ENCODE peak calls at places on chromosome 11, in six cellular contexts. H is body of pancreas, M is H1, G is A549, Y is ovary, O is uterus. Z is an unnamed sample.
A peak's percentile ranks its signal among the peaks of the same experiment; 100 is the strongest.

GRCh38 chr11:9047986-9048522 is 43.3 kb downstream of the SCUBE2 start:
- DNase-seq in H (no peak), M (no peak), G (no peak), Y (no peak), O (peak; percentile 49), Z (no peak)

GRCh38 chr11:126969865-126970479 is 30.6 kb downstream of the KIRREL3 start:
- DNase-seq in H (no peak), M (no peak), G (no peak), Y (no peak), O (no peak), Z (no peak)

GRCh38 chr11:75797116-75797515 is 17.9 kb upstream of the UVRAG start:
- DNase-seq in H (no peak), M (no peak), G (no peak), Y (no peak), O (no peak), Z (no peak)

GRCh38 chr11:35796542-35796941 is 134.0 kb downstream of the TRIM44 start:
- DNase-seq in H (no peak), M (no peak), G (no peak), Y (no peak), O (no peak), Z (no peak)

GRCh38 chr11:112163875-112164521 is at the start of gene IL18:
- DNase-seq in H (peak; percentile 77), M (no peak), G (peak; percentile 78), Y (no peak), O (no peak), Z (peak; percentile 67)

GRCh38 chr11:45193695-45194094 is 47.3 kb downstream of the PRDM11 start:
- DNase-seq in H (no peak), M (no peak), G (no peak), Y (no peak), O (no peak), Z (no peak)

GRCh38 chr11:87239531-87239930 is 201.8 kb downstream of the TMEM135 start:
- DNase-seq in H (no peak), M (no peak), G (no peak), Y (no peak), O (no peak), Z (no peak)

GRCh38 chr11:27403195-27403594 is 40.2 kb upstream of the CCDC34 start:
- DNase-seq in H (no peak), M (no peak), G (no peak), Y (no peak), O (no peak), Z (no peak)

GRCh38 chr11:67299471-67300191 is 3.7 kb upstream of the SSH3 start:
- DNase-seq in H (no peak), M (no peak), G (no peak), Y (no peak), O (no peak), Z (no peak)

GRCh38 chr11:83326326-83326725 is 40.2 kb upstream of the CCDC90B start:
- DNase-seq in H (no peak), M (no peak), G (no peak), Y (no peak), O (no peak), Z (no peak)

GRCh38 chr11:74634537-74634936 is 42.2 kb downstream of the POLD3 start:
- DNase-seq in H (peak; percentile 40), M (no peak), G (peak; percentile 33), Y (no peak), O (peak; percentile 69), Z (no peak)

GRCh38 chr11:2387266-2387982 is 10.3 kb downstream of the CD81 start:
- DNase-seq in H (no peak), M (no peak), G (no peak), Y (no peak), O (no peak), Z (no peak)

GRCh38 chr11:47461876-47462275 is 12.9 kb upstream of the RAPSN start:
- DNase-seq in H (no peak), M (no peak), G (no peak), Y (no peak), O (no peak), Z (no peak)

GRCh38 chr11:57732661-57733060 is 8.6 kb upstream of the SELENOH start:
- DNase-seq in H (no peak), M (no peak), G (no peak), Y (no peak), O (no peak), Z (no peak)

GRCh38 chr11:67300756-67301312 is 2.5 kb upstream of the SSH3 start:
- DNase-seq in H (peak; percentile 14), M (no peak), G (no peak), Y (peak; percentile 38), O (no peak), Z (no peak)

GRCh38 chr11:27211370-27212127 is 151.5 kb downstream of the CCDC34 start:
- DNase-seq in H (no peak), M (no peak), G (no peak), Y (no peak), O (no peak), Z (no peak)

GRCh38 chr11:76229690-76230240 is 23.5 kb upstream of the WNT11 start:
- DNase-seq in H (no peak), M (no peak), G (no peak), Y (no peak), O (no peak), Z (no peak)

GRCh38 chr11:34160791-34161190 is 55.4 kb downstream of the NAT10 start:
- DNase-seq in H (no peak), M (no peak), G (no peak), Y (no peak), O (no peak), Z (no peak)

DNA sequence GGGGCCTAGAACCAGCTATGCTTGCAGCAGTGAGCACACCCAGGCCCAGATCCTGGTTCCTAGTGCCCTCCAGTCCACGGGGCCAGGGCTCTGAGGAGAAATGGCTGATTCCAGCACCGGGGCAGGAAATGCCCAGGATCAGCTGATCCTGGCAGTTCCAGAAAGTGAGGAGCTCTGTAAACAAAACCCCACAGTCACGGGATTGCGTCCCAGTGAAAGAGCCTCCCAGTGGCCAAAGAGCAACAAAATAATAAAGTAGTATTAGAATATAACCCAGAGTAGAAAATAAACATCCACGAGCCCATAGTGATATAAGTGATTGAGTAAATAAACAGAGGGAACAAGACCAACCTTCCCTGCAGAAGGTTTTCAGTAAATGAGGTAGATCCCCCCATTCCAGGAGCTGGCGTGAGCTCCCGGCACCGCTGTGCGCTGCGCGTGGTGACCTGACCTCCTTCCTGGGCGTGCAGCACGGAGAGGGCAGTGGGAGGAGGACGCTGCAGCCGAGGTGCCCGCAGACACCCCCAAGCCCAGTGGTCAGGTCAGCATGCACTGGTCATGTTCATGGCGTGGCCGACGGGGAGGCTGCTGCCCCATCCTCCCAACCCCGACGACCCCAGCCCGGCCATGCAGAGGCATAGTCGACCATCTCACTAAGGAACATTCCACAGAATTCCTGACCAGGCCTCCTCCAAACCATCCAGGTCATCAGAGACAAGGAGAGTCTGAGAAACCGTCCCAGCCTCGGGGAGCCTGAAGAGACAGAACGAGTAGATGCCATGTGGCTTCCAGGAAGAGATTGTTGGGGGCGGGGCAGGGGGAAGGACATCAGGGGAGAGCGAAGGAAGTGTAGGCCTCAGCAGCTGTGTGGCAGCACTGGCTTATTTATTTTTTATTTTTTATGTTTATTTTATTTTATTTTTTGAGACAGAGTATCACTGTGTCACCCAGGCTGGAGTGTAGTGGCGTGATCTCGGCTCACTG is 19.9 kb downstream of the PTDSS2 start:
- DNase-seq in H (peak; percentile 59), M (no peak), G (peak; percentile 67), Y (peak; percentile 70), O (peak; percentile 70), Z (peak; percentile 63)
- TF ChIP-seq CTCF in H (peak; percentile 32), M (no peak), G (no peak), Y (no peak), O (peak; percentile 21), Z (peak; percentile 35)

GRCh38 chr11:69006816-69007215 is 6.2 kb downstream of the MRGPRF start:
- DNase-seq in H (no peak), M (no peak), G (no peak), Y (no peak), O (peak; percentile 9), Z (no peak)

GRCh38 chr11:69007978-69008381 is 5.1 kb downstream of the MRGPRF start:
- DNase-seq in H (no peak), M (no peak), G (no peak), Y (peak; percentile 54), O (peak; percentile 32), Z (no peak)

GRCh38 chr11:69009441-69010211 is 3.4 kb downstream of the MRGPRF start:
- DNase-seq in H (no peak), M (no peak), G (no peak), Y (peak; percentile 66), O (no peak), Z (no peak)

GRCh38 chr11:69010361-69010891 is 2.6 kb downstream of the MRGPRF start:
- DNase-seq in H (no peak), M (no peak), G (no peak), Y (no peak), O (no peak), Z (no peak)

DNA sequence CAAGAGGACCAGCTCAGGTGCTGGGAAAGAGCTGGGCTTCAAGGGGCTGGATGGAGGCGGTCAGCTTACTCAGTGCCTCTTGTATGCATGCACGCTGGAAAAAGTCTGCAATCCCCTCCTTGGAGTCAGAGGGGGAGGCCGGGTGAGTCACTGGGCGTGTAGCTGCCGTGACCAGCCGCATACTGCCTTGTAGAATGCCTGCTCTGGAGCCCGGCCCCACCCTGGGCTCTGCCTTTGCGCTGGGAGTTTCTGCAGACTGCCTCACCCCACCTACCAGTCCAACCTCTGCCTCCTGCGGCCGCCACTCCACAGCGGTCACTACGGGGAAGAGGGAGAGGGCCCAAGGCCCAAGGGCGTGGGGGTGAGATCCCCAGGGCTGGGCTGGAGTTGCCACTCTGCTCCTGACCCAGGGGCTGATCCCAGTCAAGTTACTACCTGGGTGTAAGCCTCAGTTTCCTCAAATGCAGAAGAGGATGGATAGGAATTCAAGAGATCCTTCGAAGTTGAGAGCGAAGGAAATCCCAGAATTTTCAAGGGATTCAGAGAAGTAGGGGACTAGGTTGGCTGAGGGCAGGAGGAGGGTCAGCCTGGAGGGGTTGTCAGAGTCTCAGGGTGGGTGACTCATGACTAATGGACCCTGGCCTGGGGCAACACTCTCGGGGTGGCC is 4.1 kb downstream of the MRGPRF start:
- DNase-seq in H (peak; percentile 60), M (peak; percentile 51), G (peak; percentile 96), Y (peak; percentile 80), O (peak; percentile 96), Z (peak; percentile 79)
- TF ChIP-seq POLR2A in H (peak; percentile 3), M (no peak), G (peak; percentile 36), Y (no peak), O (peak; percentile 61), Z (no peak)

GRCh38 chr11:12216100-12216499 is 105.7 kb downstream of the MICAL2 start:
- DNase-seq in H (peak; percentile 73), M (no peak), G (no peak), Y (no peak), O (no peak), Z (peak; percentile 57)
- H3K4me1 ChIP-seq in H (peaks cover 56% of the 10 kb centered on the region), M (peaks cover 5% of the 10 kb centered on the region), G (peaks cover 35% of the 10 kb centered on the region), Y (peaks cover 9% of the 10 kb centered on the region), O (peaks cover 20% of the 10 kb centered on the region), Z (peaks cover 66% of the 10 kb centered on the region)

GRCh38 chr11:82003671-82004148 is 730.0 kb downstream of the FAM181B start:
- DNase-seq in H (no peak), M (no peak), G (no peak), Y (no peak), O (no peak), Z (no peak)
- TF ChIP-seq CTCF in H (no peak), M (no peak), G (no peak), Y (no peak), O (no peak), Z (no peak)

Z was measured in stomach.